ENCODE peak calls at places on chromosome 3, in six cellular contexts. One of them, this sample, is unnamed.

GRCh38 chr3:56667973-56668579 is 15.0 kb downstream of the TASOR start:
- DNase-seq in H1: no peak
- DNase-seq in K562: no peak
- DNase-seq in HepG2: no peak
- DNase-seq in GM12878: no peak
- DNase-seq in WTC11: no peak
- DNase-seq in this sample: no peak

GRCh38 chr3:183818706-183819624 is 6.4 kb downstream of the MAP6D1 start:
- DNase-seq in K562: no peak
- DNase-seq in GM12878: no peak
- DNase-seq in WTC11: no peak
- DNase-seq in HepG2: no peak
- DNase-seq in H1: no peak
- DNase-seq in this sample: no peak

GRCh38 chr3:110774496-110775265 is 296.9 kb upstream of the NECTIN3 start:
- DNase-seq in HepG2: no peak
- DNase-seq in WTC11: no peak
- DNase-seq in H1: no peak
- DNase-seq in K562: no peak
- DNase-seq in GM12878: no peak
- DNase-seq in this sample: no peak

GRCh38 chr3:141379250-141379872 is 11.1 kb downstream of the ZBTB38 start:
- DNase-seq in HepG2: no peak
- DNase-seq in GM12878: peak; percentile 95
- DNase-seq in H1: no peak
- DNase-seq in K562: no peak
- DNase-seq in WTC11: no peak
- DNase-seq in this sample: no peak

GRCh38 chr3:41600616-41601015 is 361.3 kb downstream of the ULK4 start:
- DNase-seq in K562: no peak
- DNase-seq in H1: no peak
- DNase-seq in HepG2: no peak
- DNase-seq in GM12878: no peak
- DNase-seq in WTC11: no peak
- DNase-seq in this sample: no peak

GRCh38 chr3:39095778-39096177 is 11.6 kb downstream of the GORASP1 start:
- DNase-seq in K562: no peak
- DNase-seq in H1: peak; percentile 24
- DNase-seq in HepG2: no peak
- DNase-seq in WTC11: no peak
- DNase-seq in GM12878: no peak
- DNase-seq in this sample: no peak

GRCh38 chr3:170690133-170690981 is 104.5 kb upstream of the SLC7A14 start:
- DNase-seq in GM12878: no peak
- DNase-seq in HepG2: peak; percentile 18
- DNase-seq in H1: peak; percentile 88
- DNase-seq in WTC11: peak; percentile 79
- DNase-seq in K562: peak; percentile 85
- DNase-seq in this sample: peak; percentile 80

GRCh38 chr3:160092760-160093159 is 104.1 kb downstream of the IL12A start:
- DNase-seq in K562: no peak
- DNase-seq in HepG2: no peak
- DNase-seq in H1: no peak
- DNase-seq in GM12878: no peak
- DNase-seq in WTC11: no peak
- DNase-seq in this sample: no peak

GRCh38 chr3:27340524-27340923 is 28.7 kb downstream of the NEK10 start:
- DNase-seq in K562: no peak
- DNase-seq in GM12878: no peak
- DNase-seq in H1: no peak
- DNase-seq in HepG2: no peak
- DNase-seq in WTC11: no peak
- DNase-seq in this sample: no peak

GRCh38 chr3:149067792-149068352 is 18.5 kb downstream of the HLTF start:
- DNase-seq in K562: no peak
- DNase-seq in WTC11: no peak
- DNase-seq in HepG2: peak; percentile 7
- DNase-seq in GM12878: no peak
- DNase-seq in H1: no peak
- DNase-seq in this sample: no peak

GRCh38 chr3:16181361-16181760 is 6.9 kb downstream of the GALNT15 start:
- DNase-seq in WTC11: no peak
- DNase-seq in HepG2: no peak
- DNase-seq in H1: no peak
- DNase-seq in GM12878: no peak
- DNase-seq in K562: no peak
- DNase-seq in this sample: no peak

GRCh38 chr3:136835817-136836510 is 17.0 kb downstream of the SLC35G2 start:
- DNase-seq in HepG2: no peak
- DNase-seq in K562: no peak
- DNase-seq in WTC11: no peak
- DNase-seq in H1: no peak
- DNase-seq in GM12878: no peak
- DNase-seq in this sample: no peak

GRCh38 chr3:124246949-124247348 is 255.0 kb upstream of the ROPN1 start:
- DNase-seq in H1: no peak
- DNase-seq in GM12878: no peak
- DNase-seq in HepG2: peak; percentile 43
- DNase-seq in K562: peak; percentile 10
- DNase-seq in WTC11: peak; percentile 21
- DNase-seq in this sample: peak; percentile 48

GRCh38 chr3:159366476-159366875 is 564.6 kb downstream of the MFSD1 start:
- DNase-seq in H1: no peak
- DNase-seq in K562: no peak
- DNase-seq in GM12878: no peak
- DNase-seq in HepG2: no peak
- DNase-seq in WTC11: no peak
- DNase-seq in this sample: no peak

GRCh38 chr3:144039661-144040060 is 68.0 kb downstream of the DIPK2A start:
- DNase-seq in K562: no peak
- DNase-seq in WTC11: no peak
- DNase-seq in HepG2: no peak
- DNase-seq in H1: no peak
- DNase-seq in GM12878: no peak
- DNase-seq in this sample: no peak

GRCh38 chr3:31568649-31569048 is 35.9 kb downstream of the STT3B start:
- DNase-seq in K562: no peak
- DNase-seq in WTC11: no peak
- DNase-seq in HepG2: no peak
- DNase-seq in H1: no peak
- DNase-seq in GM12878: no peak
- DNase-seq in this sample: no peak

GRCh38 chr3:55405436-55405835 is 81.7 kb downstream of the WNT5A start:
- DNase-seq in H1: peak; percentile 85
- DNase-seq in K562: peak; percentile 13
- DNase-seq in HepG2: no peak
- DNase-seq in WTC11: peak; percentile 80
- DNase-seq in GM12878: no peak
- DNase-seq in this sample: peak; percentile 92

GRCh38 chr3:165195628-165196576 is at the start of gene SLITRK3:
- DNase-seq in GM12878: no peak
- DNase-seq in K562: no peak
- DNase-seq in HepG2: no peak
- DNase-seq in WTC11: no peak
- DNase-seq in H1: peak; percentile 65
- DNase-seq in this sample: peak; percentile 60

GRCh38 chr3:73352841-73353493 is 271.8 kb downstream of the PDZRN3 start:
- DNase-seq in GM12878: no peak
- DNase-seq in WTC11: no peak
- DNase-seq in H1: no peak
- DNase-seq in K562: no peak
- DNase-seq in HepG2: no peak
- DNase-seq in this sample: no peak

GRCh38 chr3:117788086-117788485 is 1078.5 kb downstream of the TUSC7 start:
- DNase-seq in H1: no peak
- DNase-seq in K562: no peak
- DNase-seq in HepG2: no peak
- DNase-seq in WTC11: no peak
- DNase-seq in GM12878: no peak
- DNase-seq in this sample: peak; percentile 44

GRCh38 chr3:126490619-126491018 is 14.9 kb upstream of the ZXDC start:
- DNase-seq in K562: peak; percentile 17
- DNase-seq in GM12878: no peak
- DNase-seq in WTC11: peak; percentile 45
- DNase-seq in H1: no peak
- DNase-seq in HepG2: peak; percentile 35
- DNase-seq in this sample: peak; percentile 58

GRCh38 chr3:29331830-29332637 is 51.2 kb downstream of the RBMS3 start:
- DNase-seq in HepG2: no peak
- DNase-seq in H1: no peak
- DNase-seq in WTC11: no peak
- DNase-seq in GM12878: no peak
- DNase-seq in K562: no peak
- DNase-seq in this sample: no peak

DNA sequence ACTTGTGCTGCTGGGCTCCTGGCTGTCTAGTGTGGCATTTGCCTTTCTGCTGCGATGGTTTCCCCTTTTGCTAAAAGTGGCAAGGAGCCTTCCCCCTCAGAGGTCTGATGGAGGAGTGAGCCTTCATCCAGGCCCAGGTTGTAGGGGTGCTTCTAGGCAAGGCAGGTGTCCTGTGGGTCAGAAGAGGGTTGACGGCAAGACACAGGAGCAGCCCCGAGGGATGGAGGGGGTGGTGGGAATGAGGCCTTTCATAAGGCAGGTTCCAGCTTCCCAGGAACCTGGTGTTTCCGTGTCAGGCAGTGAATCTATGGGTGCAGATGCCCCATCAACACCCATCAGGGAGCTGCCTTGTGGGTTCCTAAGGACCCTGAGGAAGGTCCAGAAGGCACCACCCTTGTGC is 63.0 kb upstream of the TAMM41 start:
- DNase-seq in GM12878: no peak
- DNase-seq in HepG2: no peak
- DNase-seq in K562: no peak
- DNase-seq in H1: no peak
- DNase-seq in WTC11: no peak
- DNase-seq in this sample: no peak
- TF ChIP-seq CREB1 in GM12878: no peak
- TF ChIP-seq CREB1 in HepG2: no peak
- TF ChIP-seq CREB1 in K562: no peak
- TF ChIP-seq CREB1 in H1: no peak
- TF ChIP-seq CREB1 in WTC11: no peak
- TF ChIP-seq CREB1 in this sample: no peak

GRCh38 chr3:120477826-120478225 is 27.0 kb upstream of the FSTL1 start:
- DNase-seq in HepG2: no peak
- DNase-seq in H1: no peak
- DNase-seq in K562: no peak
- DNase-seq in GM12878: no peak
- DNase-seq in WTC11: no peak
- DNase-seq in this sample: no peak
- TF ChIP-seq CREB1 in HepG2: no peak
- TF ChIP-seq CREB1 in H1: no peak
- TF ChIP-seq CREB1 in K562: no peak
- TF ChIP-seq CREB1 in GM12878: no peak
- TF ChIP-seq CREB1 in WTC11: no peak
- TF ChIP-seq CREB1 in this sample: no peak

DNA sequence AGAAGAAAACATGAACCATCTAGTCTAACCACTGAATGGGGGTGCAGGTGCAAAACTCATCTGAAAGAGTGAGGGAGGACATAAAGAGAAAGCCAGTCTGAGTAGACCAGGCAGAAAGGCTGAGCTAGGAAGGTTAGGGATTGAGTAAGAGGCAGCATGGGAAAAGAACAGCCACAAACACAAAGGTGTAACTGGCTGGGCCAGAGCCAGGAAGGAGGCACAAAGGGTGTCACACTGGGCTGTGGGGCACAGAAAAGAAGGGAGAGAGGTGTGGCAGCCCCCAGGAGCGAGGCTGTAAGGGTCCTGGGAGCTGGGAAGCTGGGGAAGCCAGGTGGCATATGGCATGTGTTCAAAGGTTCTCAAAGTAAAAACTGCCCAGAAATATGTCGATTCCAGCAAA is 18.7 kb downstream of the IGSF11 start:
- DNase-seq in HepG2: no peak
- DNase-seq in H1: peak; percentile 46
- DNase-seq in K562: no peak
- DNase-seq in GM12878: no peak
- DNase-seq in WTC11: no peak
- DNase-seq in this sample: no peak
- TF ChIP-seq CREB1 in HepG2: no peak
- TF ChIP-seq CREB1 in H1: no peak
- TF ChIP-seq CREB1 in K562: no peak
- TF ChIP-seq CREB1 in GM12878: no peak
- TF ChIP-seq CREB1 in WTC11: no peak
- TF ChIP-seq CREB1 in this sample: no peak

GRCh38 chr3:14687360-14687759 is 12.4 kb downstream of the C3orf20 start:
- DNase-seq in GM12878: no peak
- DNase-seq in WTC11: no peak
- DNase-seq in K562: no peak
- DNase-seq in HepG2: no peak
- DNase-seq in H1: no peak
- DNase-seq in this sample: peak; percentile 12

GRCh38 chr3:14688525-14688924 is 13.6 kb downstream of the C3orf20 start:
- DNase-seq in GM12878: peak; percentile 60
- DNase-seq in HepG2: no peak
- DNase-seq in H1: no peak
- DNase-seq in WTC11: no peak
- DNase-seq in K562: no peak
- DNase-seq in this sample: no peak

GRCh38 chr3:14691239-14691638 is 16.3 kb downstream of the C3orf20 start:
- DNase-seq in WTC11: no peak
- DNase-seq in H1: no peak
- DNase-seq in GM12878: peak; percentile 74
- DNase-seq in K562: no peak
- DNase-seq in HepG2: no peak
- DNase-seq in this sample: no peak

GRCh38 chr3:14691719-14692118 is 16.8 kb downstream of the C3orf20 start:
- DNase-seq in GM12878: no peak
- DNase-seq in H1: no peak
- DNase-seq in HepG2: no peak
- DNase-seq in WTC11: no peak
- DNase-seq in K562: no peak
- DNase-seq in this sample: no peak

GRCh38 chr3:14689247-14689980 is 14.5 kb downstream of the C3orf20 start:
- DNase-seq in H1: no peak
- DNase-seq in K562: no peak
- DNase-seq in GM12878: peak; percentile 52
- DNase-seq in HepG2: no peak
- DNase-seq in WTC11: no peak
- DNase-seq in this sample: no peak
- TF ChIP-seq CREB1 in H1: no peak
- TF ChIP-seq CREB1 in K562: no peak
- TF ChIP-seq CREB1 in GM12878: no peak
- TF ChIP-seq CREB1 in HepG2: no peak
- TF ChIP-seq CREB1 in WTC11: no peak
- TF ChIP-seq CREB1 in this sample: no peak